ENCODE peak calls at places on chromosomes 13 and 19, in ten cellular contexts. O is aorta, Z is neuronal stem cell, G is fibroblast of lung, J is mesendoderm, U is foreskin fibroblast, Y is neural progenitor cell, B is cardiac fibroblast, H is A673, N is mucosa of descending colon. A is an unnamed sample.

GRCh38 chr13:50842711-50843255 is 709 bp downstream of the DLEU7 start:
- DNase-seq in Y (peak), N (no peak), B (no peak), Z (no peak), H (no peak), U (no peak), G (no peak), J (peak), O (no peak), A (no peak)

GRCh38 chr19:39428309-39429112 is 7.2 kb downstream of the RPS16 start:
- DNase-seq in G (peak), H (no peak), Y (peak), J (peak), O (peak), Z (peak), B (peak), N (peak), U (peak), A (no peak)

GRCh38 chr19:1791879-1792278 is 20.2 kb downstream of the ATP8B3 start:
- DNase-seq in B (no peak), Y (no peak), U (no peak), G (no peak), J (no peak), Z (no peak), N (no peak), O (no peak), H (no peak), A (no peak)

GRCh38 chr19:8209965-8210659 is 942 bp downstream of the CERS4 start:
- DNase-seq in H (no peak), Z (no peak), N (peak), J (no peak), Y (no peak), U (peak), B (no peak), O (no peak), G (no peak), A (peak)

GRCh38 chr13:77509221-77509620 is 26.3 kb upstream of the SCEL start:
- DNase-seq in Y (no peak), J (no peak), N (no peak), H (peak), Z (no peak), O (no peak), B (peak), U (peak), G (peak), A (no peak)

GRCh38 chr19:3868770-3869456 is at the start of gene ZFR2:
- DNase-seq in N (no peak), G (no peak), J (peak), U (no peak), Z (no peak), O (no peak), H (peak), B (no peak), Y (peak), A (no peak)

GRCh38 chr13:101698400-101698799 is 245.9 kb downstream of the ITGBL1 start:
- DNase-seq in N (no peak), H (no peak), Z (no peak), J (no peak), B (peak), Y (no peak), U (peak), O (no peak), G (no peak), A (no peak)

GRCh38 chr19:29927944-29928669 is 13.9 kb upstream of the URI1 start:
- DNase-seq in H (no peak), U (no peak), Y (peak), O (no peak), N (no peak), J (peak), B (no peak), Z (no peak), G (no peak), A (peak)

GRCh38 chr13:25881946-25882574 is 169.8 kb downstream of the SHISA2 start:
- DNase-seq in J (peak), B (no peak), H (peak), O (no peak), Z (peak), U (peak), N (no peak), G (peak), Y (peak), A (no peak)

GRCh38 chr19:22545751-22546150 is 88.4 kb upstream of the ZNF492 start:
- DNase-seq in G (peak), O (no peak), B (peak), U (peak), Y (peak), J (peak), N (no peak), Z (no peak), H (peak), A (peak)

GRCh38 chr13:69331245-69331644 is 776.4 kb upstream of the ATXN8OS start:
- DNase-seq in H (no peak), J (no peak), O (no peak), N (no peak), G (peak), Z (no peak), B (no peak), Y (no peak), U (no peak), A (no peak)

DNA sequence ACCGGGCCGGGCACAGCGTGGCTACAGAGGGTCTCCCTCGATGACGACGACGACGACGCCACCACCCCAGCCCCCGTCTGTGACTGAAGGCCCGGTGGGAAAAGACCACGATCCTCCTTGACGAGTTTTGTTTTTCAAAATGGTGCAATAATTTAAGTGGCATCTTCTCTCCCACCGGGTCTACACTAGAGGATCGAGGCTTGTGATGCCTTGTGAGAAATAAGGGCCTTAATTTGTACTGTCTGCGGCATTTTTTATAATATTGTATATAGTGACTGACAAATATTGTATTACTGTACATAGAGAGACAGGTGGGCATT is 2.5 kb downstream of the KLF2 start:
- DNase-seq in H (no peak), J (no peak), Z (no peak), U (no peak), G (no peak), O (no peak), B (no peak), Y (no peak), N (no peak), A (no peak)
- H3K4me3 ChIP-seq in H (no peak), J (no peak), Z (no peak), U (no peak), G (no peak), O (no peak), B (peak), Y (peak), N (no peak), A (peak)

GRCh38 chr19:42313840-42314755 is 989 bp downstream of the TMEM145 start:
- DNase-seq in J (no peak), Z (no peak), B (no peak), Y (no peak), G (no peak), N (no peak), H (no peak), O (no peak), U (no peak), A (no peak)

GRCh38 chr19:42315024-42315423 is 1.9 kb downstream of the TMEM145 start:
- DNase-seq in Y (no peak), N (no peak), J (no peak), U (no peak), Z (no peak), O (no peak), B (no peak), H (no peak), G (no peak), A (no peak)

GRCh38 chr19:42311612-42312160 is 1.4 kb upstream of the TMEM145 start:
- DNase-seq in B (peak), N (no peak), Z (no peak), J (peak), G (no peak), Y (peak), H (no peak), O (no peak), U (peak), A (no peak)

GRCh38 chr19:42313096-42313839 is at the start of gene TMEM145:
- DNase-seq in Z (peak), Y (peak), H (peak), J (peak), G (peak), B (peak), O (no peak), U (peak), N (peak), A (peak)

DNA sequence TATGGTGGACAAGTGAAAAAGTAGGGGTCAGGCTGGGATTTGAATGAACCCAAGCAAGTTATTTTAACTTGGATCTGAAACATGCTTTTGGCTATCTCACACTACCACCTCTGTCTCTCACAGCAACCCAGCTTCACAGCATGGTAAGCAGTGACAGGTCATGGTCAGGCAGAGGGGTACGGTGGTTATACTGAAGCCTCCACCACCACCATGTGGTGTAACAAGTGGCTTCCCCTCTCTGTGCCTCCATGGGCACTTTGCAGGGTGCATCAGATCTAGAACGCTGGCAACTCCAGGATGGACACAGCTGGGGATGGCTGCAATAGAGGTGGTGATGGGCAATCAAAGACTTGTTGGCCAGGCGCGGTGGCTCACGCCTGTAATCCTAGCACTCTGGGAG is 739 bp upstream of the TMEM145 start:
- DNase-seq in O (no peak), J (no peak), Z (no peak), G (no peak), H (no peak), N (no peak), Y (no peak), U (no peak), B (no peak), A (no peak)
- H3K4me3 ChIP-seq in O (no peak), J (no peak), Z (no peak), G (no peak), H (no peak), N (no peak), Y (no peak), U (no peak), B (no peak), A (no peak)

DNA sequence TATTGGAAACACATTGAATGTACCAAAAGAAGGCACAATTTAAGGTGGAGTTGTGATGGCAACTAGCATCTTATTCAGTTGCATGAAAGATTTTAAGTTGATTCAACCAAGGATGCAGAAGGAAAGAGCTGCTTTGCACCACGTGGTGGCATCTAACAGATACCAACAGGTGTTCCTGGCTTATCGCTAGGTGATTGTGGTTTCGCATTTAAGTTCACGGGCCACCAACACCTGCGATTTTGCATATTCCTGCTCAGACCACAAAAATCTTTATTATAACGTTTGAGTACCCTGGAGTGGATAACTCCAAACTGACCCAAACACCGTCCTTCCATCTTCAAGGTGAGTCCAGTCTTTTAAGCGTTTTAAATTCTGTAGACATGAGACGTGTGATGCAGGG is 45.3 kb downstream of the RGCC start:
- DNase-seq in G (no peak), H (no peak), Z (no peak), U (no peak), O (no peak), B (no peak), N (no peak), J (no peak), Y (no peak), A (peak)
- H3K4me3 ChIP-seq in G (no peak), H (no peak), Z (no peak), U (no peak), O (no peak), B (no peak), N (no peak), J (no peak), Y (no peak), A (no peak)

GRCh38 chr13:99991806-99992242 is 10.2 kb downstream of the ZIC2 start:
- DNase-seq in B (no peak), G (no peak), Z (peak), J (peak), O (no peak), N (no peak), H (peak), Y (peak), U (no peak), A (no peak)

GRCh38 chr13:99989376-99990044 is 7.9 kb downstream of the ZIC2 start:
- DNase-seq in H (peak), U (no peak), Y (peak), G (no peak), J (peak), B (no peak), N (peak), O (peak), Z (peak), A (no peak)

GRCh38 chr13:99988469-99989375 is 7.1 kb downstream of the ZIC2 start:
- DNase-seq in B (no peak), J (peak), Y (peak), U (no peak), Z (peak), G (no peak), N (no peak), O (peak), H (peak), A (no peak)

GRCh38 chr13:99991013-99991805 is 9.6 kb downstream of the ZIC2 start:
- DNase-seq in H (peak), O (peak), B (no peak), Z (peak), G (no peak), Y (peak), U (no peak), J (peak), N (no peak), A (no peak)

GRCh38 chr13:99990045-99990977 is 8.7 kb downstream of the ZIC2 start:
- DNase-seq in O (peak), J (peak), Z (peak), B (no peak), G (no peak), Y (peak), H (peak), N (peak), U (no peak), A (no peak)
- H3K4me3 ChIP-seq in O (no peak), J (no peak), Z (no peak), B (no peak), G (no peak), Y (peak), H (peak), N (no peak), U (no peak), A (no peak)

GRCh38 chr19:28419312-28419711 is 793.6 kb downstream of the UQCRFS1 start:
- DNase-seq in Y (no peak), J (no peak), U (no peak), N (no peak), B (no peak), O (no peak), G (no peak), H (no peak), Z (no peak), A (no peak)

GRCh38 chr19:28414748-28415147 is 798.2 kb downstream of the UQCRFS1 start:
- DNase-seq in H (no peak), N (no peak), Y (no peak), Z (no peak), G (no peak), B (no peak), J (no peak), O (no peak), U (no peak), A (no peak)

GRCh38 chr19:28420731-28421550 is 792.0 kb downstream of the UQCRFS1 start:
- DNase-seq in Y (no peak), B (no peak), G (peak), O (no peak), J (no peak), U (no peak), H (no peak), N (no peak), Z (no peak), A (no peak)

GRCh38 chr19:28422046-28422445 is 790.9 kb downstream of the UQCRFS1 start:
- DNase-seq in N (no peak), G (no peak), U (no peak), B (no peak), Y (no peak), Z (no peak), O (no peak), H (no peak), J (no peak), A (no peak)

DNA sequence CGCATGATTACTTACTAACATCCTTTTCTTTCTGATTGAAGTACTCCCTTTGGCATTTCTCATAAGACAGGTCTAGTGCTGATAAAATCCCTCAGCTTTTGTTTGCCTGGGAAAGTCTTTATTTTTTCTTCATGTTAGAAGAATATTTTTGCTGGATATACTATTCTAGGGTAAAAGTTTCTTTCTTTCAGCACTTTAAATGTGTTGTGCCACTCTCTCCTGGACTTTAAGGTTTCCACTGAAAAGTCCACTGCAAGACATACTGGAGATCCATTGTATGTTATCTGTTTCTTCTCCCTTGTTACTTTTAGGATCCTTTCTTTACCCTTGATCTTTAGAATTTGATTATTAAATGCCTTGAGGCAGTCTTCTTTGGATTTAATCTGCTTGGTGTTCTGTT is 796.7 kb downstream of the UQCRFS1 start:
- DNase-seq in Y (no peak), U (no peak), J (no peak), O (no peak), H (no peak), G (no peak), N (no peak), Z (no peak), B (no peak), A (no peak)
- H3K4me3 ChIP-seq in Y (no peak), U (no peak), J (no peak), O (no peak), H (no peak), G (no peak), N (no peak), Z (no peak), B (no peak), A (no peak)

A was measured in GM12865.